ENCODE peak calls at places on chromosomes 3 and 15, in ten cellular contexts. Z is cardiac muscle cell; V is activated CD8-positive, alpha-beta memory T cell treated with anti-CD3 and anti-CD28 coated beads for 48 hours; H is type B pancreatic cell; E is globus pallidus; R is LoVo; K is HFFc6; G is iPS-NIHi11; D is left ventricle myocardium inferior; Q is neuronal stem cell. U is an unnamed sample.
A peak's percentile ranks its signal among the peaks of the same experiment; 100 is the strongest.

GRCh38 chr15:96296264-96296663 is 34.2 kb upstream of the NR2F2 start:
- DNase-seq in Z (no peak), V (no peak), H (no peak), E (no peak), R (no peak), K (peak; percentile 71), G (no peak), D (no peak), Q (no peak), U (no peak)

GRCh38 chr3:129597792-129598381 is 8.6 kb downstream of the PLXND1 start:
- DNase-seq in Z (no peak), V (no peak), H (no peak), E (peak; percentile 63), R (no peak), K (peak; percentile 25), G (no peak), D (no peak), Q (no peak), U (no peak)

GRCh38 chr3:12724794-12725193 is 34.3 kb downstream of the TMEM40 start:
- DNase-seq in Z (no peak), V (no peak), H (no peak), E (no peak), R (no peak), K (no peak), G (no peak), D (no peak), Q (no peak), U (no peak)

GRCh38 chr3:134366928-134367352 is 7.3 kb downstream of the AMOTL2 start:
- DNase-seq in Z (no peak), V (no peak), H (no peak), E (peak; percentile 100), R (no peak), K (peak; percentile 37), G (no peak), D (peak; percentile 62), Q (no peak), U (no peak)

GRCh38 chr3:191523099-191523498 is 62.1 kb downstream of the PYDC2 start:
- DNase-seq in Z (no peak), V (no peak), H (no peak), E (no peak), R (no peak), K (no peak), G (no peak), D (no peak), Q (no peak), U (no peak)

GRCh38 chr3:123353852-123354238 is 95.0 kb downstream of the ADCY5 start:
- DNase-seq in Z (no peak), V (no peak), H (no peak), E (no peak), R (no peak), K (peak; percentile 38), G (no peak), D (no peak), Q (no peak), U (no peak)

GRCh38 chr3:134522541-134522940 is 36.7 kb downstream of the CEP63 start:
- DNase-seq in Z (no peak), V (no peak), H (no peak), E (no peak), R (no peak), K (no peak), G (no peak), D (no peak), Q (no peak), U (no peak)

GRCh38 chr3:49799761-49800160 is at the start of gene CDHR4:
- DNase-seq in Z (no peak), V (no peak), H (no peak), E (no peak), R (peak; percentile 57), K (peak; percentile 89), G (no peak), D (no peak), Q (no peak), U (no peak)

GRCh38 chr3:13280856-13281656 is 139.1 kb downstream of the NUP210 start:
- DNase-seq in Z (peak; percentile 28), V (no peak), H (no peak), E (no peak), R (no peak), K (no peak), G (no peak), D (no peak), Q (no peak), U (no peak)

GRCh38 chr3:34175636-34176186 is 377.3 kb downstream of the PDCD6IP start:
- DNase-seq in Z (no peak), V (no peak), H (no peak), E (no peak), R (no peak), K (no peak), G (no peak), D (no peak), Q (no peak), U (no peak)

GRCh38 chr15:31758126-31758525 is 272.2 kb upstream of the CHRNA7 start:
- DNase-seq in Z (no peak), V (no peak), H (no peak), E (peak; percentile 92), R (peak; percentile 77), K (no peak), G (no peak), D (peak; percentile 62), Q (no peak), U (peak; percentile 5)

GRCh38 chr15:27784107-27784506 is 315.0 kb downstream of the OCA2 start:
- DNase-seq in Z (no peak), V (no peak), H (no peak), E (no peak), R (no peak), K (no peak), G (no peak), D (no peak), Q (no peak), U (no peak)

GRCh38 chr3:124227150-124227630 is 235.3 kb upstream of the ROPN1 start:
- DNase-seq in Z (no peak), V (no peak), H (no peak), E (no peak), R (no peak), K (no peak), G (no peak), D (no peak), Q (no peak), U (no peak)

GRCh38 chr15:101017041-101017754 is 98.0 kb downstream of the LRRK1 start:
- DNase-seq in Z (peak; percentile 43), V (no peak), H (peak; percentile 58), E (no peak), R (no peak), K (no peak), G (no peak), D (no peak), Q (no peak), U (no peak)

GRCh38 chr3:108221403-108221802 is 821 bp downstream of the IFT57 start:
- DNase-seq in Z (no peak), V (no peak), H (no peak), E (no peak), R (no peak), K (no peak), G (no peak), D (no peak), Q (no peak), U (peak; percentile 13)

GRCh38 chr15:35691176-35691761 is 145.3 kb upstream of the DPH6 start:
- DNase-seq in Z (no peak), V (no peak), H (no peak), E (peak; percentile 15), R (no peak), K (no peak), G (no peak), D (no peak), Q (no peak), U (no peak)

GRCh38 chr15:65470866-65471265 is 46.6 kb downstream of the DPP8 start:
- DNase-seq in Z (no peak), V (no peak), H (no peak), E (no peak), R (no peak), K (peak; percentile 10), G (no peak), D (no peak), Q (no peak), U (no peak)

GRCh38 chr15:40923551-40923950 is 5.6 kb upstream of the DLL4 start:
- DNase-seq in Z (no peak), V (no peak), H (no peak), E (no peak), R (no peak), K (no peak), G (no peak), D (no peak), Q (no peak), U (no peak)

GRCh38 chr15:42544858-42545629 is 3.5 kb downstream of the LRRC57 start:
- DNase-seq in Z (no peak), V (no peak), H (no peak), E (no peak), R (no peak), K (no peak), G (no peak), D (no peak), Q (no peak), U (no peak)

GRCh38 chr3:119944091-119944490 is 150.2 kb downstream of the GSK3B start:
- DNase-seq in Z (no peak), V (no peak), H (no peak), E (no peak), R (no peak), K (no peak), G (no peak), D (no peak), Q (no peak), U (no peak)

GRCh38 chr3:64340636-64341240 is 115.5 kb upstream of the PRICKLE2 start:
- DNase-seq in Z (no peak), V (no peak), H (no peak), E (no peak), R (no peak), K (peak; percentile 75), G (no peak), D (no peak), Q (no peak), U (no peak)